ENCODE peak calls at places on chromosomes 3 and 15, in four cellular contexts. K is SJCRH30, T is SW480, Q is NCI-H748 treated with DMSO at 0.1 percent for 48 hours. I is an unnamed sample.

GRCh38 chr3:58222161-58222724 is 11.5 kb upstream of the DNASE1L3 start:
- DNase-seq in Q (no peak), T (peak), K (no peak), I (no peak)

GRCh38 chr3:155791190-155791589 is 14.9 kb downstream of the C3orf33 start:
- DNase-seq in T (no peak), K (no peak), Q (no peak), I (no peak)

GRCh38 chr3:32285910-32286309 is 47.4 kb downstream of the CMTM8 start:
- DNase-seq in K (no peak), T (no peak), Q (peak), I (no peak)

GRCh38 chr3:194730369-194730768 is 44.7 kb downstream of the FAM43A start:
- DNase-seq in Q (peak), T (peak), K (peak), I (no peak)

GRCh38 chr15:70902105-70902504 is 9.5 kb downstream of the LRRC49 start:
- DNase-seq in K (peak), Q (no peak), T (peak), I (peak)

GRCh38 chr15:53477981-53478766 is 281.3 kb downstream of the WDR72 start:
- DNase-seq in Q (no peak), K (no peak), T (no peak), I (no peak)

GRCh38 chr3:117963858-117964257 is 1070.8 kb downstream of the IGSF11 start:
- DNase-seq in K (no peak), Q (no peak), T (no peak), I (no peak)

GRCh38 chr3:144499346-144499745 is 527.7 kb downstream of the DIPK2A start:
- DNase-seq in T (no peak), Q (no peak), K (no peak), I (no peak)

GRCh38 chr3:172607305-172608121 is 84.3 kb upstream of the TNFSF10 start:
- DNase-seq in Q (no peak), K (no peak), T (no peak), I (no peak)

GRCh38 chr3:14791343-14791945 is 27.3 kb upstream of the FGD5 start:
- DNase-seq in K (peak), Q (no peak), T (peak), I (no peak)

GRCh38 chr3:50172615-50173220 is 17.6 kb downstream of the SEMA3F start:
- DNase-seq in K (no peak), T (peak), Q (no peak), I (no peak)

GRCh38 chr3:181417748-181418147 is 294.0 kb upstream of the SOX2 start:
- DNase-seq in Q (no peak), T (no peak), K (no peak), I (no peak)

GRCh38 chr3:185851046-185851445 is 26.2 kb upstream of the IGF2BP2 start:
- DNase-seq in T (no peak), K (no peak), Q (no peak), I (no peak)

GRCh38 chr15:93703092-93703785 is 528.1 kb upstream of the MCTP2 start:
- DNase-seq in T (peak), K (peak), Q (no peak), I (no peak)

GRCh38 chr3:59023612-59024011 is 26.2 kb downstream of the CFAP20DC start:
- DNase-seq in K (no peak), Q (no peak), T (no peak), I (no peak)

GRCh38 chr3:171971919-171972526 is 67.4 kb upstream of the FNDC3B start:
- DNase-seq in T (no peak), Q (no peak), K (no peak), I (no peak)

GRCh38 chr3:148036331-148036881 is 627.2 kb downstream of the ZIC1 start:
- DNase-seq in T (no peak), Q (no peak), K (peak), I (no peak)

GRCh38 chr3:46716461-46717441 is 918 bp downstream of the PRSS50 start:
- DNase-seq in T (no peak), K (no peak), Q (no peak), I (no peak)

GRCh38 chr15:70196314-70197291 is 98.9 kb upstream of the TLE3 start:
- DNase-seq in T (peak), Q (peak), K (peak), I (no peak)

GRCh38 chr3:11310258-11310657 is 38.1 kb downstream of the ATG7 start:
- DNase-seq in K (no peak), Q (no peak), T (no peak), I (no peak)

GRCh38 chr15:77030042-77030927 is 35.4 kb downstream of the PSTPIP1 start:
- DNase-seq in K (peak), Q (no peak), T (peak), I (no peak)

GRCh38 chr3:4746241-4746958 is 232.8 kb upstream of the BHLHE40 start:
- DNase-seq in K (no peak), T (no peak), Q (no peak), I (no peak)

GRCh38 chr3:45413172-45413765 is 24.9 kb downstream of the LARS2 start:
- DNase-seq in K (no peak), Q (no peak), T (no peak), I (no peak)

GRCh38 chr15:39786444-39787056 is 3.9 kb upstream of the FSIP1 start:
- DNase-seq in T (peak), K (peak), Q (peak), I (no peak)

GRCh38 chr3:194577985-194578905 is 55.0 kb downstream of the TMEM44 start:
- DNase-seq in Q (no peak), T (peak), K (peak), I (peak)

GRCh38 chr3:57048052-57048671 is 12.3 kb upstream of the SPATA12 start:
- DNase-seq in T (no peak), K (peak), Q (no peak), I (no peak)

GRCh38 chr15:22927761-22928160 is 52.4 kb downstream of the CYFIP1 start:
- DNase-seq in Q (no peak), K (no peak), T (no peak), I (no peak)

GRCh38 chr3:24485511-24485910 is 9.1 kb downstream of the THRB start:
- DNase-seq in K (no peak), Q (no peak), T (no peak), I (no peak)

GRCh38 chr15:64746921-64747320 is 28.5 kb downstream of the RBPMS2 start:
- DNase-seq in K (no peak), Q (no peak), T (no peak), I (no peak)

GRCh38 chr3:71421820-71422566 is 161.5 kb downstream of the FOXP1 start:
- DNase-seq in Q (no peak), K (no peak), T (no peak), I (no peak)

GRCh38 chr3:107971181-107971580 is 119.7 kb downstream of the CD47 start:
- DNase-seq in T (no peak), K (no peak), Q (no peak), I (no peak)

GRCh38 chr3:126399348-126399730 is 4.6 kb downstream of the CFAP100 start:
- DNase-seq in K (no peak), T (no peak), Q (no peak), I (no peak)

GRCh38 chr3:151268267-151269235 is 9.8 kb downstream of the P2RY14 start:
- DNase-seq in T (no peak), Q (no peak), K (no peak), I (no peak)

I was measured in SW 1271.